ENCODE peak calls at places on chromosome 17, in seven cellular contexts. V is hippocampal formation, Y is C1 segment of cervical spinal cord, H is germinal center, O is thoracic aorta, Z is Panc1, R is dorsolateral prefrontal cortex. I is an unnamed sample.

GRCh38 chr17:74631468-74632195 is 8.1 kb upstream of the CD300E start:
- DNase-seq in V (no peak), Y (no peak), H (peak; percentile 14), O (no peak), Z (no peak), R (no peak), I (no peak)

GRCh38 chr17:67020293-67020766 is 24.0 kb upstream of the CACNG1 start:
- DNase-seq in V (no peak), Y (no peak), H (no peak), O (no peak), Z (no peak), R (peak; percentile 45), I (no peak)

GRCh38 chr17:28725166-28725659 is 820 bp downstream of the TLCD1 start:
- DNase-seq in V (peak; percentile 10), Y (peak; percentile 20), H (no peak), O (no peak), Z (no peak), R (no peak), I (peak; percentile 44)

GRCh38 chr17:8173056-8173870 is 2.9 kb downstream of the TMEM107 start:
- DNase-seq in V (peak; percentile 75), Y (peak; percentile 75), H (peak; percentile 80), O (no peak), Z (peak; percentile 99), R (peak; percentile 92), I (peak; percentile 85)

GRCh38 chr17:2949469-2950044 is 113.8 kb downstream of the OR1D5 start:
- DNase-seq in V (no peak), Y (no peak), H (no peak), O (no peak), Z (peak; percentile 61), R (no peak), I (peak; percentile 77)

GRCh38 chr17:81983011-81983638 is 5.7 kb downstream of the ASPSCR1 start:
- DNase-seq in V (no peak), Y (no peak), H (no peak), O (no peak), Z (no peak), R (no peak), I (no peak)

GRCh38 chr17:75406222-75406615 is 741 bp upstream of the GRB2 start:
- DNase-seq in V (no peak), Y (peak; percentile 45), H (no peak), O (no peak), Z (no peak), R (peak; percentile 52), I (peak; percentile 38)

GRCh38 chr17:43330876-43331639 is 67.7 kb upstream of the ARL4D start:
- DNase-seq in V (no peak), Y (no peak), H (peak; percentile 4), O (no peak), Z (no peak), R (no peak), I (no peak)

GRCh38 chr17:78159575-78160158 is 8.7 kb upstream of the SYNGR2 start:
- DNase-seq in V (no peak), Y (no peak), H (no peak), O (no peak), Z (no peak), R (no peak), I (no peak)

GRCh38 chr17:22459953-22460350 is 767.6 kb downstream of the KCNJ18 start:
- DNase-seq in V (no peak), Y (no peak), H (no peak), O (no peak), Z (no peak), R (no peak), I (no peak)

GRCh38 chr17:50550661-50551432 is 3.9 kb downstream of the SPATA20 start:
- DNase-seq in V (peak; percentile 65), Y (peak; percentile 34), H (no peak), O (peak; percentile 46), Z (no peak), R (peak; percentile 85), I (peak; percentile 74)

GRCh38 chr17:44773140-44773539 is 14.4 kb downstream of the ADAM11 start:
- DNase-seq in V (no peak), Y (no peak), H (no peak), O (no peak), Z (no peak), R (no peak), I (no peak)

GRCh38 chr17:71613996-71614395 is 506.8 kb upstream of the SOX9 start:
- DNase-seq in V (no peak), Y (no peak), H (no peak), O (no peak), Z (no peak), R (no peak), I (no peak)

GRCh38 chr17:14019186-14019956 is 49.9 kb upstream of the COX10 start:
- DNase-seq in V (no peak), Y (no peak), H (no peak), O (no peak), Z (no peak), R (no peak), I (no peak)

GRCh38 chr17:69228576-69228975 is at the start of gene ABCA10:
- DNase-seq in V (no peak), Y (no peak), H (no peak), O (no peak), Z (no peak), R (no peak), I (no peak)

GRCh38 chr17:41717408-41718286 is 5.5 kb downstream of the GAST start:
- DNase-seq in V (no peak), Y (peak; percentile 46), H (no peak), O (no peak), Z (no peak), R (no peak), I (no peak)

GRCh38 chr17:50708050-50709000 is 611 bp upstream of the ANKRD40 start:
- DNase-seq in V (no peak), Y (peak; percentile 53), H (no peak), O (no peak), Z (no peak), R (no peak), I (no peak)

GRCh38 chr17:17783121-17783824 is 53.5 kb downstream of the SREBF1 start:
- DNase-seq in V (peak; percentile 58), Y (peak; percentile 76), H (peak; percentile 59), O (no peak), Z (no peak), R (no peak), I (peak; percentile 78)

GRCh38 chr17:44552361-44552760 is 4.9 kb upstream of the FZD2 start:
- DNase-seq in V (no peak), Y (no peak), H (no peak), O (no peak), Z (no peak), R (no peak), I (no peak)

GRCh38 chr17:73342549-73343167 is 30.9 kb upstream of the CDC42EP4 start:
- DNase-seq in V (no peak), Y (no peak), H (no peak), O (no peak), Z (no peak), R (no peak), I (no peak)

GRCh38 chr17:75487351-75488070 is 27.8 kb downstream of the CASKIN2 start:
- DNase-seq in V (peak; percentile 30), Y (no peak), H (peak; percentile 60), O (no peak), Z (no peak), R (no peak), I (peak; percentile 36)

GRCh38 chr17:31475378-31476162 is 84.1 kb downstream of the RAB11FIP4 start:
- DNase-seq in V (no peak), Y (no peak), H (no peak), O (no peak), Z (no peak), R (no peak), I (no peak)

GRCh38 chr17:68468785-68469184 is 11.5 kb upstream of the WIPI1 start:
- DNase-seq in V (no peak), Y (no peak), H (no peak), O (no peak), Z (no peak), R (no peak), I (no peak)

GRCh38 chr17:76539631-76540271 is at the start of gene PRCD:
- DNase-seq in V (no peak), Y (no peak), H (no peak), O (no peak), Z (no peak), R (no peak), I (no peak)

GRCh38 chr17:22102177-22102576 is 409.9 kb downstream of the KCNJ18 start:
- DNase-seq in V (no peak), Y (no peak), H (no peak), O (no peak), Z (no peak), R (no peak), I (no peak)

GRCh38 chr17:36926226-36926625 is 11.0 kb upstream of the LHX1 start:
- DNase-seq in V (no peak), Y (no peak), H (no peak), O (no peak), Z (no peak), R (no peak), I (no peak)

GRCh38 chr17:51510940-51511339 is 250.6 kb downstream of the UTP18 start:
- DNase-seq in V (no peak), Y (no peak), H (no peak), O (no peak), Z (no peak), R (no peak), I (no peak)

GRCh38 chr17:73787036-73787720 is 142.9 kb upstream of the SDK2 start:
- DNase-seq in V (no peak), Y (no peak), H (no peak), O (no peak), Z (no peak), R (no peak), I (no peak)

I was measured in colonic mucosa.